ENCODE peak calls at places on chromosomes 4 and X, in eight cellular contexts. K is stimulated activated CD4-positive, alpha-beta T cell treated with anti-CD3 and anti-CD28 coated beads, Interleukin-4, amount 100 ng/mL, for 24 hours; Z is A549; P is SK-N-MC; T is LoVo; V is NCI-H1417; X is small intestine; D is fibroblast of mammary gland. Q is an unnamed sample.

GRCh38 chr4:184409502-184409901 is 64.8 kb downstream of the IRF2 start:
- DNase-seq in K (no peak), Z (no peak), P (no peak), T (no peak), V (no peak), X (no peak), D (no peak), Q (no peak)

GRCh38 chrX:133302775-133303445 is 84.8 kb upstream of the TFDP3 start:
- DNase-seq in K (no peak), Z (no peak), P (no peak), T (no peak), V (no peak), X (no peak), D (no peak), Q (no peak)

GRCh38 chrX:153578200-153578835 is 20.6 kb downstream of the CCNQ start:
- DNase-seq in K (no peak), Z (no peak), P (no peak), T (no peak), V (peak; percentile 21), X (no peak), D (no peak), Q (no peak)

GRCh38 chrX:53445977-53446376 is 11.8 kb upstream of the HSD17B10 start:
- DNase-seq in K (peak; percentile 33), Z (peak; percentile 53), P (no peak), T (peak; percentile 3), V (peak; percentile 59), X (peak; percentile 54), D (peak; percentile 47), Q (no peak)

GRCh38 chr4:17688011-17688441 is 73.6 kb downstream of the MED28 start:
- DNase-seq in K (no peak), Z (no peak), P (peak; percentile 10), T (no peak), V (no peak), X (no peak), D (no peak), Q (no peak)

GRCh38 chr4:41346306-41347061 is 89.8 kb downstream of the UCHL1 start:
- DNase-seq in K (no peak), Z (peak; percentile 36), P (peak; percentile 77), T (peak; percentile 55), V (no peak), X (no peak), D (no peak), Q (no peak)

GRCh38 chrX:115949900-115950822 is 220.4 kb upstream of the AGTR2 start:
- DNase-seq in K (no peak), Z (no peak), P (no peak), T (no peak), V (peak; percentile 98), X (no peak), D (no peak), Q (no peak)

GRCh38 chr4:74095482-74095881 is 3.5 kb downstream of the CXCL2 start:
- DNase-seq in K (no peak), Z (peak; percentile 32), P (no peak), T (no peak), V (no peak), X (peak; percentile 10), D (no peak), Q (no peak)

GRCh38 chrX:15405846-15406245 is 21.6 kb upstream of the VEGFD start:
- DNase-seq in K (no peak), Z (no peak), P (no peak), T (no peak), V (no peak), X (no peak), D (no peak), Q (no peak)

GRCh38 chr4:106868381-106869035 is 167.6 kb downstream of the DKK2 start:
- DNase-seq in K (no peak), Z (no peak), P (peak; percentile 91), T (no peak), V (no peak), X (peak; percentile 8), D (peak; percentile 35), Q (no peak)

GRCh38 chr4:185263419-185263818 is 54.0 kb downstream of the SNX25 start:
- DNase-seq in K (no peak), Z (no peak), P (no peak), T (no peak), V (no peak), X (no peak), D (no peak), Q (no peak)

GRCh38 chr4:26171953-26172352 is 148.9 kb upstream of the RBPJ start:
- DNase-seq in K (no peak), Z (no peak), P (no peak), T (no peak), V (no peak), X (no peak), D (peak; percentile 88), Q (no peak)

GRCh38 chr4:162707962-162708361 is 458.7 kb downstream of the NAF1 start:
- DNase-seq in K (no peak), Z (no peak), P (no peak), T (no peak), V (no peak), X (no peak), D (no peak), Q (no peak)

Q was measured in H54.